ENCODE peak calls at places on chromosomes 5 and 9, in nine cellular contexts. A, D, L, R, U, V, K, C and W are unnamed samples.
A peak's percentile ranks its signal among the peaks of the same experiment; 100 is the strongest.

GRCh38 chr5:175658299-175659145 is 651 bp downstream of the HRH2 start:
- DNase-seq in R (peak; percentile 43), C (no peak), V (peak; percentile 83), L (no peak), D (peak; percentile 58), K (no peak), A (no peak), U (peak; percentile 28), W (no peak)

GRCh38 chr5:141518616-141519015 is 29.7 kb downstream of the PCDHGC5 start:
- DNase-seq in R (no peak), D (no peak), V (no peak), U (no peak), K (no peak), A (no peak), C (no peak), L (no peak), W (no peak)

GRCh38 chr9:123679330-123679987 is 250.5 kb downstream of the DENND1A start:
- DNase-seq in K (no peak), R (peak; percentile 29), U (no peak), D (peak; percentile 63), A (no peak), V (no peak), L (peak; percentile 59), C (peak; percentile 13), W (no peak)

GRCh38 chr5:172284275-172284971 is 859 bp upstream of the UBTD2 start:
- DNase-seq in A (peak; percentile 2), L (no peak), D (peak; percentile 71), K (no peak), V (peak; percentile 84), U (peak; percentile 3), C (no peak), R (no peak), W (no peak)

GRCh38 chr9:125659954-125660353 is 47.1 kb downstream of the MAPKAP1 start:
- DNase-seq in V (no peak), D (no peak), L (no peak), C (no peak), K (peak; percentile 78), R (no peak), A (no peak), U (no peak), W (no peak)

GRCh38 chr9:133492061-133493021 is 13.4 kb upstream of the SLC2A6 start:
- DNase-seq in L (no peak), D (peak; percentile 75), C (no peak), V (peak; percentile 79), R (no peak), U (no peak), K (no peak), A (no peak), W (no peak)

GRCh38 chr5:177317959-177318377 is 6.3 kb upstream of the MXD3 start:
- DNase-seq in L (peak; percentile 84), V (peak; percentile 88), A (peak; percentile 55), R (peak; percentile 82), C (peak; percentile 30), D (peak; percentile 65), K (peak; percentile 88), U (peak; percentile 65), W (no peak)

GRCh38 chr5:91118802-91119201 is 264.3 kb downstream of the ARRDC3 start:
- DNase-seq in D (no peak), L (no peak), A (no peak), C (no peak), K (peak; percentile 28), V (no peak), R (no peak), U (no peak), W (no peak)

GRCh38 chr9:98168952-98169488 is 23.4 kb downstream of the CORO2A start:
- DNase-seq in R (peak; percentile 29), V (no peak), D (peak; percentile 59), A (peak; percentile 8), L (peak; percentile 63), C (no peak), U (no peak), K (peak; percentile 71), W (peak; percentile 10)

GRCh38 chr9:76321185-76321828 is 72.9 kb downstream of the RFK start:
- DNase-seq in U (no peak), K (peak; percentile 75), D (no peak), C (no peak), V (no peak), A (no peak), R (no peak), L (no peak), W (no peak)

GRCh38 chr5:154740483-154740882 is 14.7 kb upstream of the LARP1 start:
- DNase-seq in U (no peak), K (peak; percentile 83), C (no peak), R (no peak), L (peak; percentile 32), V (peak; percentile 87), D (peak; percentile 15), A (no peak), W (no peak)

GRCh38 chr5:142095035-142095434 is 13.5 kb upstream of the NDFIP1 start:
- DNase-seq in R (peak; percentile 31), L (no peak), A (peak; percentile 31), D (no peak), U (no peak), C (no peak), K (no peak), V (no peak), W (peak; percentile 34)

GRCh38 chr5:79171846-79172245 is 60.2 kb downstream of the BHMT start:
- DNase-seq in V (no peak), U (no peak), A (no peak), C (no peak), K (no peak), R (no peak), L (no peak), D (no peak), W (no peak)

GRCh38 chr5:435961-436640 is 6.9 kb upstream of the EXOC3 start:
- DNase-seq in C (no peak), V (peak; percentile 73), L (peak; percentile 10), D (no peak), R (no peak), A (no peak), U (no peak), K (peak; percentile 34), W (no peak)

GRCh38 chr9:95517559-95517933 is 775 bp upstream of the PTCH1 start:
- DNase-seq in R (no peak), C (no peak), U (no peak), L (no peak), D (no peak), V (no peak), K (no peak), A (no peak), W (no peak)

GRCh38 chr5:92496545-92496944 is 1084.5 kb downstream of the NR2F1-AS1 start:
- DNase-seq in R (no peak), V (no peak), L (no peak), D (no peak), K (no peak), C (no peak), U (no peak), A (no peak), W (no peak)

GRCh38 chr9:86644315-86645034 is 290.3 kb upstream of the TUT7 start:
- DNase-seq in L (no peak), V (no peak), U (no peak), A (no peak), D (peak; percentile 26), R (no peak), C (no peak), K (no peak), W (no peak)

GRCh38 chr9:4297151-4297794 is 2.6 kb downstream of the GLIS3 start:
- DNase-seq in U (peak; percentile 45), L (peak; percentile 80), R (peak; percentile 30), A (no peak), D (no peak), K (peak; percentile 91), C (peak; percentile 26), V (peak; percentile 91), W (no peak)

GRCh38 chr9:27088981-27089380 is 20.0 kb upstream of the TEK start:
- DNase-seq in L (no peak), U (no peak), C (no peak), K (peak; percentile 75), R (no peak), D (no peak), A (no peak), V (no peak), W (no peak)

GRCh38 chr9:108269421-108269820 is 586.4 kb downstream of the ACTL7B start:
- DNase-seq in K (no peak), D (no peak), U (no peak), L (no peak), A (no peak), C (no peak), R (no peak), V (no peak), W (no peak)

GRCh38 chr5:133052317-133053175 is 733 bp downstream of the HSPA4 start:
- DNase-seq in D (no peak), K (peak; percentile 62), L (peak; percentile 80), V (peak; percentile 92), U (no peak), A (no peak), R (peak; percentile 61), C (peak; percentile 44), W (peak; percentile 11)

GRCh38 chr9:120983259-120983837 is 56.8 kb upstream of the TRAF1 start:
- DNase-seq in R (no peak), K (no peak), L (no peak), V (no peak), C (no peak), D (no peak), U (no peak), A (no peak), W (no peak)

GRCh38 chr5:80128129-80128528 is 93.0 kb downstream of the THBS4 start:
- DNase-seq in R (no peak), D (peak; percentile 17), A (no peak), U (no peak), C (no peak), K (no peak), L (no peak), V (no peak), W (no peak)

GRCh38 chr9:114487607-114488300 is 17.5 kb downstream of the WHRN start:
- DNase-seq in K (peak; percentile 77), D (peak; percentile 58), U (peak; percentile 67), R (peak; percentile 77), C (peak; percentile 68), L (peak; percentile 73), V (no peak), A (peak; percentile 34), W (peak; percentile 27)

GRCh38 chr5:111734597-111734996 is 22.4 kb downstream of the NREP start:
- DNase-seq in D (no peak), K (no peak), U (no peak), L (no peak), R (no peak), C (no peak), A (no peak), V (no peak), W (no peak)

GRCh38 chr5:136034976-136035375 is 6.2 kb downstream of the TGFBI start:
- DNase-seq in L (no peak), V (no peak), C (no peak), K (no peak), A (no peak), U (no peak), D (no peak), R (no peak), W (no peak)

GRCh38 chr9:128431207-128431606 is 10.6 kb downstream of the CERCAM start:
- DNase-seq in A (no peak), L (no peak), C (no peak), V (no peak), R (no peak), D (no peak), K (no peak), U (no peak), W (no peak)

GRCh38 chr5:10724799-10725507 is 36.1 kb downstream of the DAP start:
- DNase-seq in L (peak; percentile 26), K (peak; percentile 90), V (no peak), C (peak; percentile 37), U (no peak), D (no peak), A (no peak), R (no peak), W (no peak)

GRCh38 chr9:108668191-108668940 is 187.4 kb downstream of the ACTL7B start:
- DNase-seq in C (no peak), U (no peak), A (no peak), R (no peak), V (no peak), K (no peak), D (no peak), L (no peak), W (no peak)

GRCh38 chr9:94619012-94619411 is 20.3 kb downstream of the FBP1 start:
- DNase-seq in V (no peak), R (no peak), L (no peak), C (no peak), U (no peak), K (no peak), D (no peak), A (no peak), W (no peak)

GRCh38 chr5:135662683-135663082 is 83.9 kb upstream of the CXCL14 start:
- DNase-seq in C (no peak), A (no peak), D (no peak), K (no peak), U (no peak), V (no peak), R (no peak), L (no peak), W (no peak)